ENCODE peak calls at places on chromosomes 16 and 17, in nine cellular contexts. One of them, this sample, is unnamed.

GRCh38 chr17:16994626-16995025 is 22.7 kb upstream of the TNFRSF13B start:
- DNase-seq in AG08395: no peak
- DNase-seq in RWPE1: no peak
- DNase-seq in fibroblast of lung: no peak
- DNase-seq in choroid plexus epithelial cell: no peak
- DNase-seq in astrocyte of the cerebellum: no peak
- DNase-seq in foreskin fibroblast: peak; percentile 17
- DNase-seq in stimulated activated CD4-positive, alpha-beta T cell treated with anti-CD3 and anti-CD28 coated beads, Interleukin-15, amount 100 ng/mL, for 48 hours: no peak
- DNase-seq in activated CD4-positive, alpha-beta T cell treated with anti-CD3 and anti-CD28 coated beads, Interleukin-2, amount 50 U/mL, for 24 hours: no peak
- DNase-seq in this sample: peak; percentile 68

GRCh38 chr17:59859444-59860025 is 33.2 kb downstream of the TUBD1 start:
- DNase-seq in choroid plexus epithelial cell: peak; percentile 83
- DNase-seq in RWPE1: no peak
- DNase-seq in stimulated activated CD4-positive, alpha-beta T cell treated with anti-CD3 and anti-CD28 coated beads, Interleukin-15, amount 100 ng/mL, for 48 hours: no peak
- DNase-seq in AG08395: peak; percentile 40
- DNase-seq in astrocyte of the cerebellum: no peak
- DNase-seq in activated CD4-positive, alpha-beta T cell treated with anti-CD3 and anti-CD28 coated beads, Interleukin-2, amount 50 U/mL, for 24 hours: no peak
- DNase-seq in foreskin fibroblast: no peak
- DNase-seq in fibroblast of lung: peak; percentile 86
- DNase-seq in this sample: peak; percentile 66

GRCh38 chr16:71479420-71479819 is 9.7 kb downstream of the ZNF19 start:
- DNase-seq in choroid plexus epithelial cell: peak; percentile 71
- DNase-seq in fibroblast of lung: peak; percentile 40
- DNase-seq in RWPE1: no peak
- DNase-seq in stimulated activated CD4-positive, alpha-beta T cell treated with anti-CD3 and anti-CD28 coated beads, Interleukin-15, amount 100 ng/mL, for 48 hours: no peak
- DNase-seq in activated CD4-positive, alpha-beta T cell treated with anti-CD3 and anti-CD28 coated beads, Interleukin-2, amount 50 U/mL, for 24 hours: no peak
- DNase-seq in foreskin fibroblast: peak; percentile 25
- DNase-seq in astrocyte of the cerebellum: no peak
- DNase-seq in AG08395: no peak
- DNase-seq in this sample: peak; percentile 9

GRCh38 chr17:27529230-27529796 is 73.1 kb downstream of the KSR1 start:
- DNase-seq in AG08395: no peak
- DNase-seq in RWPE1: no peak
- DNase-seq in choroid plexus epithelial cell: peak; percentile 88
- DNase-seq in foreskin fibroblast: no peak
- DNase-seq in stimulated activated CD4-positive, alpha-beta T cell treated with anti-CD3 and anti-CD28 coated beads, Interleukin-15, amount 100 ng/mL, for 48 hours: no peak
- DNase-seq in activated CD4-positive, alpha-beta T cell treated with anti-CD3 and anti-CD28 coated beads, Interleukin-2, amount 50 U/mL, for 24 hours: no peak
- DNase-seq in fibroblast of lung: peak; percentile 86
- DNase-seq in astrocyte of the cerebellum: no peak
- DNase-seq in this sample: peak; percentile 77

GRCh38 chr16:85349413-85350145 is 237.3 kb upstream of the CIBAR2 start:
- DNase-seq in RWPE1: no peak
- DNase-seq in astrocyte of the cerebellum: no peak
- DNase-seq in activated CD4-positive, alpha-beta T cell treated with anti-CD3 and anti-CD28 coated beads, Interleukin-2, amount 50 U/mL, for 24 hours: no peak
- DNase-seq in choroid plexus epithelial cell: no peak
- DNase-seq in AG08395: no peak
- DNase-seq in foreskin fibroblast: no peak
- DNase-seq in stimulated activated CD4-positive, alpha-beta T cell treated with anti-CD3 and anti-CD28 coated beads, Interleukin-15, amount 100 ng/mL, for 48 hours: no peak
- DNase-seq in fibroblast of lung: no peak
- DNase-seq in this sample: no peak

GRCh38 chr17:59337741-59338299 is 6.4 kb downstream of the YPEL2 start:
- DNase-seq in activated CD4-positive, alpha-beta T cell treated with anti-CD3 and anti-CD28 coated beads, Interleukin-2, amount 50 U/mL, for 24 hours: no peak
- DNase-seq in stimulated activated CD4-positive, alpha-beta T cell treated with anti-CD3 and anti-CD28 coated beads, Interleukin-15, amount 100 ng/mL, for 48 hours: no peak
- DNase-seq in AG08395: no peak
- DNase-seq in fibroblast of lung: no peak
- DNase-seq in foreskin fibroblast: no peak
- DNase-seq in choroid plexus epithelial cell: no peak
- DNase-seq in RWPE1: no peak
- DNase-seq in astrocyte of the cerebellum: no peak
- DNase-seq in this sample: no peak

GRCh38 chr17:44198721-44199552 is 747 bp downstream of the ATXN7L3 start:
- DNase-seq in activated CD4-positive, alpha-beta T cell treated with anti-CD3 and anti-CD28 coated beads, Interleukin-2, amount 50 U/mL, for 24 hours: no peak
- DNase-seq in stimulated activated CD4-positive, alpha-beta T cell treated with anti-CD3 and anti-CD28 coated beads, Interleukin-15, amount 100 ng/mL, for 48 hours: no peak
- DNase-seq in fibroblast of lung: peak; percentile 59
- DNase-seq in RWPE1: peak; percentile 88
- DNase-seq in AG08395: peak; percentile 87
- DNase-seq in choroid plexus epithelial cell: peak; percentile 44
- DNase-seq in astrocyte of the cerebellum: no peak
- DNase-seq in foreskin fibroblast: peak; percentile 37
- DNase-seq in this sample: peak; percentile 53

GRCh38 chr16:60485877-60486489 is 1550.3 kb downstream of the CDH8 start:
- DNase-seq in astrocyte of the cerebellum: no peak
- DNase-seq in stimulated activated CD4-positive, alpha-beta T cell treated with anti-CD3 and anti-CD28 coated beads, Interleukin-15, amount 100 ng/mL, for 48 hours: no peak
- DNase-seq in choroid plexus epithelial cell: no peak
- DNase-seq in fibroblast of lung: no peak
- DNase-seq in activated CD4-positive, alpha-beta T cell treated with anti-CD3 and anti-CD28 coated beads, Interleukin-2, amount 50 U/mL, for 24 hours: no peak
- DNase-seq in AG08395: no peak
- DNase-seq in foreskin fibroblast: no peak
- DNase-seq in RWPE1: no peak
- DNase-seq in this sample: no peak

GRCh38 chr16:11093578-11094074 is 149.3 kb downstream of the CLEC16A start:
- DNase-seq in foreskin fibroblast: no peak
- DNase-seq in AG08395: no peak
- DNase-seq in stimulated activated CD4-positive, alpha-beta T cell treated with anti-CD3 and anti-CD28 coated beads, Interleukin-15, amount 100 ng/mL, for 48 hours: no peak
- DNase-seq in activated CD4-positive, alpha-beta T cell treated with anti-CD3 and anti-CD28 coated beads, Interleukin-2, amount 50 U/mL, for 24 hours: no peak
- DNase-seq in fibroblast of lung: no peak
- DNase-seq in RWPE1: no peak
- DNase-seq in astrocyte of the cerebellum: no peak
- DNase-seq in choroid plexus epithelial cell: no peak
- DNase-seq in this sample: no peak

GRCh38 chr17:74354561-74354960 is 7.1 kb downstream of the BTBD17 start:
- DNase-seq in choroid plexus epithelial cell: no peak
- DNase-seq in RWPE1: no peak
- DNase-seq in stimulated activated CD4-positive, alpha-beta T cell treated with anti-CD3 and anti-CD28 coated beads, Interleukin-15, amount 100 ng/mL, for 48 hours: no peak
- DNase-seq in fibroblast of lung: no peak
- DNase-seq in foreskin fibroblast: no peak
- DNase-seq in astrocyte of the cerebellum: no peak
- DNase-seq in activated CD4-positive, alpha-beta T cell treated with anti-CD3 and anti-CD28 coated beads, Interleukin-2, amount 50 U/mL, for 24 hours: no peak
- DNase-seq in AG08395: no peak
- DNase-seq in this sample: no peak

GRCh38 chr17:43579570-43580140 is 33.5 kb upstream of the ETV4 start:
- DNase-seq in fibroblast of lung: peak; percentile 48
- DNase-seq in choroid plexus epithelial cell: peak; percentile 76
- DNase-seq in AG08395: peak; percentile 73
- DNase-seq in astrocyte of the cerebellum: peak; percentile 74
- DNase-seq in RWPE1: peak; percentile 75
- DNase-seq in activated CD4-positive, alpha-beta T cell treated with anti-CD3 and anti-CD28 coated beads, Interleukin-2, amount 50 U/mL, for 24 hours: no peak
- DNase-seq in stimulated activated CD4-positive, alpha-beta T cell treated with anti-CD3 and anti-CD28 coated beads, Interleukin-15, amount 100 ng/mL, for 48 hours: no peak
- DNase-seq in foreskin fibroblast: peak; percentile 75
- DNase-seq in this sample: peak; percentile 27

GRCh38 chr16:85281181-85281580 is 168.9 kb upstream of the CIBAR2 start:
- DNase-seq in astrocyte of the cerebellum: no peak
- DNase-seq in choroid plexus epithelial cell: no peak
- DNase-seq in RWPE1: no peak
- DNase-seq in foreskin fibroblast: no peak
- DNase-seq in AG08395: no peak
- DNase-seq in stimulated activated CD4-positive, alpha-beta T cell treated with anti-CD3 and anti-CD28 coated beads, Interleukin-15, amount 100 ng/mL, for 48 hours: no peak
- DNase-seq in activated CD4-positive, alpha-beta T cell treated with anti-CD3 and anti-CD28 coated beads, Interleukin-2, amount 50 U/mL, for 24 hours: no peak
- DNase-seq in fibroblast of lung: no peak
- DNase-seq in this sample: no peak

GRCh38 chr17:49570540-49571242 is 5.0 kb upstream of the NXPH3 start:
- DNase-seq in stimulated activated CD4-positive, alpha-beta T cell treated with anti-CD3 and anti-CD28 coated beads, Interleukin-15, amount 100 ng/mL, for 48 hours: no peak
- DNase-seq in astrocyte of the cerebellum: no peak
- DNase-seq in AG08395: no peak
- DNase-seq in RWPE1: no peak
- DNase-seq in activated CD4-positive, alpha-beta T cell treated with anti-CD3 and anti-CD28 coated beads, Interleukin-2, amount 50 U/mL, for 24 hours: no peak
- DNase-seq in choroid plexus epithelial cell: no peak
- DNase-seq in fibroblast of lung: no peak
- DNase-seq in foreskin fibroblast: no peak
- DNase-seq in this sample: no peak

GRCh38 chr16:72637306-72637705 is 410.6 kb downstream of the ZFHX3 start:
- DNase-seq in fibroblast of lung: peak; percentile 79
- DNase-seq in RWPE1: peak; percentile 70
- DNase-seq in activated CD4-positive, alpha-beta T cell treated with anti-CD3 and anti-CD28 coated beads, Interleukin-2, amount 50 U/mL, for 24 hours: no peak
- DNase-seq in foreskin fibroblast: peak; percentile 83
- DNase-seq in AG08395: peak; percentile 65
- DNase-seq in astrocyte of the cerebellum: peak; percentile 29
- DNase-seq in stimulated activated CD4-positive, alpha-beta T cell treated with anti-CD3 and anti-CD28 coated beads, Interleukin-15, amount 100 ng/mL, for 48 hours: no peak
- DNase-seq in choroid plexus epithelial cell: peak; percentile 72
- DNase-seq in this sample: peak; percentile 74

GRCh38 chr17:42547001-42547461 is 5.7 kb upstream of the HSD17B1 start:
- DNase-seq in foreskin fibroblast: no peak
- DNase-seq in activated CD4-positive, alpha-beta T cell treated with anti-CD3 and anti-CD28 coated beads, Interleukin-2, amount 50 U/mL, for 24 hours: no peak
- DNase-seq in astrocyte of the cerebellum: no peak
- DNase-seq in choroid plexus epithelial cell: no peak
- DNase-seq in RWPE1: no peak
- DNase-seq in AG08395: no peak
- DNase-seq in stimulated activated CD4-positive, alpha-beta T cell treated with anti-CD3 and anti-CD28 coated beads, Interleukin-15, amount 100 ng/mL, for 48 hours: no peak
- DNase-seq in fibroblast of lung: no peak
- DNase-seq in this sample: no peak

GRCh38 chr16:89422905-89423630 is 67.3 kb downstream of the ANKRD11 start:
- DNase-seq in foreskin fibroblast: peak; percentile 41
- DNase-seq in activated CD4-positive, alpha-beta T cell treated with anti-CD3 and anti-CD28 coated beads, Interleukin-2, amount 50 U/mL, for 24 hours: peak; percentile 21
- DNase-seq in stimulated activated CD4-positive, alpha-beta T cell treated with anti-CD3 and anti-CD28 coated beads, Interleukin-15, amount 100 ng/mL, for 48 hours: peak; percentile 62
- DNase-seq in astrocyte of the cerebellum: peak; percentile 55
- DNase-seq in RWPE1: no peak
- DNase-seq in AG08395: peak; percentile 47
- DNase-seq in fibroblast of lung: peak; percentile 28
- DNase-seq in choroid plexus epithelial cell: peak; percentile 73
- DNase-seq in this sample: no peak

GRCh38 chr16:79047337-79047736 is 553.2 kb downstream of the MAF start:
- DNase-seq in RWPE1: peak; percentile 20
- DNase-seq in foreskin fibroblast: no peak
- DNase-seq in astrocyte of the cerebellum: no peak
- DNase-seq in stimulated activated CD4-positive, alpha-beta T cell treated with anti-CD3 and anti-CD28 coated beads, Interleukin-15, amount 100 ng/mL, for 48 hours: no peak
- DNase-seq in fibroblast of lung: no peak
- DNase-seq in choroid plexus epithelial cell: no peak
- DNase-seq in AG08395: no peak
- DNase-seq in activated CD4-positive, alpha-beta T cell treated with anti-CD3 and anti-CD28 coated beads, Interleukin-2, amount 50 U/mL, for 24 hours: no peak
- DNase-seq in this sample: no peak

GRCh38 chr16:49821614-49822282 is 34.2 kb downstream of the ZNF423 start:
- DNase-seq in fibroblast of lung: no peak
- DNase-seq in RWPE1: no peak
- DNase-seq in stimulated activated CD4-positive, alpha-beta T cell treated with anti-CD3 and anti-CD28 coated beads, Interleukin-15, amount 100 ng/mL, for 48 hours: no peak
- DNase-seq in activated CD4-positive, alpha-beta T cell treated with anti-CD3 and anti-CD28 coated beads, Interleukin-2, amount 50 U/mL, for 24 hours: no peak
- DNase-seq in choroid plexus epithelial cell: no peak
- DNase-seq in AG08395: no peak
- DNase-seq in astrocyte of the cerebellum: no peak
- DNase-seq in foreskin fibroblast: no peak
- DNase-seq in this sample: no peak

GRCh38 chr17:41635121-41636097 is 11.0 kb upstream of the KRT17 start:
- DNase-seq in foreskin fibroblast: no peak
- DNase-seq in choroid plexus epithelial cell: no peak
- DNase-seq in astrocyte of the cerebellum: no peak
- DNase-seq in fibroblast of lung: no peak
- DNase-seq in AG08395: peak; percentile 32
- DNase-seq in stimulated activated CD4-positive, alpha-beta T cell treated with anti-CD3 and anti-CD28 coated beads, Interleukin-15, amount 100 ng/mL, for 48 hours: no peak
- DNase-seq in activated CD4-positive, alpha-beta T cell treated with anti-CD3 and anti-CD28 coated beads, Interleukin-2, amount 50 U/mL, for 24 hours: no peak
- DNase-seq in RWPE1: no peak
- DNase-seq in this sample: no peak

GRCh38 chr16:30113031-30113710 is at the start of gene GDPD3:
- DNase-seq in activated CD4-positive, alpha-beta T cell treated with anti-CD3 and anti-CD28 coated beads, Interleukin-2, amount 50 U/mL, for 24 hours: no peak
- DNase-seq in choroid plexus epithelial cell: peak; percentile 39
- DNase-seq in stimulated activated CD4-positive, alpha-beta T cell treated with anti-CD3 and anti-CD28 coated beads, Interleukin-15, amount 100 ng/mL, for 48 hours: no peak
- DNase-seq in astrocyte of the cerebellum: no peak
- DNase-seq in RWPE1: no peak
- DNase-seq in fibroblast of lung: peak; percentile 9
- DNase-seq in foreskin fibroblast: no peak
- DNase-seq in AG08395: peak; percentile 9
- DNase-seq in this sample: no peak

GRCh38 chr17:12765544-12765943 is 23.8 kb upstream of the ARHGAP44 start:
- DNase-seq in stimulated activated CD4-positive, alpha-beta T cell treated with anti-CD3 and anti-CD28 coated beads, Interleukin-15, amount 100 ng/mL, for 48 hours: no peak
- DNase-seq in RWPE1: peak; percentile 52
- DNase-seq in AG08395: peak; percentile 65
- DNase-seq in astrocyte of the cerebellum: peak; percentile 72
- DNase-seq in choroid plexus epithelial cell: peak; percentile 89
- DNase-seq in activated CD4-positive, alpha-beta T cell treated with anti-CD3 and anti-CD28 coated beads, Interleukin-2, amount 50 U/mL, for 24 hours: no peak
- DNase-seq in fibroblast of lung: peak; percentile 83
- DNase-seq in foreskin fibroblast: peak; percentile 41
- DNase-seq in this sample: peak; percentile 21

GRCh38 chr16:6335072-6335471 is 997.6 kb upstream of the RBFOX1 start:
- DNase-seq in stimulated activated CD4-positive, alpha-beta T cell treated with anti-CD3 and anti-CD28 coated beads, Interleukin-15, amount 100 ng/mL, for 48 hours: no peak
- DNase-seq in activated CD4-positive, alpha-beta T cell treated with anti-CD3 and anti-CD28 coated beads, Interleukin-2, amount 50 U/mL, for 24 hours: no peak
- DNase-seq in RWPE1: no peak
- DNase-seq in astrocyte of the cerebellum: no peak
- DNase-seq in AG08395: no peak
- DNase-seq in foreskin fibroblast: no peak
- DNase-seq in fibroblast of lung: no peak
- DNase-seq in choroid plexus epithelial cell: peak; percentile 17
- DNase-seq in this sample: no peak

GRCh38 chr17:17935321-17936271 is 36.6 kb downstream of the TOM1L2 start:
- DNase-seq in stimulated activated CD4-positive, alpha-beta T cell treated with anti-CD3 and anti-CD28 coated beads, Interleukin-15, amount 100 ng/mL, for 48 hours: no peak
- DNase-seq in choroid plexus epithelial cell: peak; percentile 96
- DNase-seq in foreskin fibroblast: peak; percentile 93
- DNase-seq in RWPE1: peak; percentile 74
- DNase-seq in astrocyte of the cerebellum: peak; percentile 63
- DNase-seq in fibroblast of lung: peak; percentile 93
- DNase-seq in AG08395: peak; percentile 96
- DNase-seq in activated CD4-positive, alpha-beta T cell treated with anti-CD3 and anti-CD28 coated beads, Interleukin-2, amount 50 U/mL, for 24 hours: no peak
- DNase-seq in this sample: peak; percentile 96

GRCh38 chr17:43994272-43995149 is 9.9 kb upstream of the NAGS start:
- DNase-seq in choroid plexus epithelial cell: peak; percentile 67
- DNase-seq in AG08395: peak; percentile 78
- DNase-seq in activated CD4-positive, alpha-beta T cell treated with anti-CD3 and anti-CD28 coated beads, Interleukin-2, amount 50 U/mL, for 24 hours: peak; percentile 46
- DNase-seq in astrocyte of the cerebellum: no peak
- DNase-seq in stimulated activated CD4-positive, alpha-beta T cell treated with anti-CD3 and anti-CD28 coated beads, Interleukin-15, amount 100 ng/mL, for 48 hours: peak; percentile 57
- DNase-seq in RWPE1: peak; percentile 63
- DNase-seq in foreskin fibroblast: no peak
- DNase-seq in fibroblast of lung: peak; percentile 63
- DNase-seq in this sample: peak; percentile 54

GRCh38 chr16:27687605-27688004 is 137.7 kb downstream of the KATNIP start:
- DNase-seq in choroid plexus epithelial cell: no peak
- DNase-seq in activated CD4-positive, alpha-beta T cell treated with anti-CD3 and anti-CD28 coated beads, Interleukin-2, amount 50 U/mL, for 24 hours: no peak
- DNase-seq in fibroblast of lung: no peak
- DNase-seq in stimulated activated CD4-positive, alpha-beta T cell treated with anti-CD3 and anti-CD28 coated beads, Interleukin-15, amount 100 ng/mL, for 48 hours: no peak
- DNase-seq in AG08395: no peak
- DNase-seq in astrocyte of the cerebellum: no peak
- DNase-seq in RWPE1: no peak
- DNase-seq in foreskin fibroblast: no peak
- DNase-seq in this sample: no peak

GRCh38 chr17:57662644-57663308 is 82.3 kb downstream of the CCDC182 start:
- DNase-seq in AG08395: peak; percentile 99
- DNase-seq in fibroblast of lung: peak; percentile 99
- DNase-seq in activated CD4-positive, alpha-beta T cell treated with anti-CD3 and anti-CD28 coated beads, Interleukin-2, amount 50 U/mL, for 24 hours: no peak
- DNase-seq in astrocyte of the cerebellum: peak; percentile 97
- DNase-seq in choroid plexus epithelial cell: peak; percentile 98
- DNase-seq in stimulated activated CD4-positive, alpha-beta T cell treated with anti-CD3 and anti-CD28 coated beads, Interleukin-15, amount 100 ng/mL, for 48 hours: peak; percentile 22
- DNase-seq in foreskin fibroblast: peak; percentile 99
- DNase-seq in RWPE1: peak; percentile 98
- DNase-seq in this sample: peak; percentile 99

GRCh38 chr16:46972429-46972970 is 974 bp downstream of the DNAJA2 start:
- DNase-seq in AG08395: peak; percentile 49
- DNase-seq in fibroblast of lung: peak; percentile 14
- DNase-seq in stimulated activated CD4-positive, alpha-beta T cell treated with anti-CD3 and anti-CD28 coated beads, Interleukin-15, amount 100 ng/mL, for 48 hours: no peak
- DNase-seq in astrocyte of the cerebellum: no peak
- DNase-seq in activated CD4-positive, alpha-beta T cell treated with anti-CD3 and anti-CD28 coated beads, Interleukin-2, amount 50 U/mL, for 24 hours: no peak
- DNase-seq in RWPE1: peak; percentile 59
- DNase-seq in foreskin fibroblast: no peak
- DNase-seq in choroid plexus epithelial cell: peak; percentile 48
- DNase-seq in this sample: no peak

GRCh38 chr16:49084628-49085390 is 196.8 kb downstream of the CBLN1 start:
- DNase-seq in foreskin fibroblast: no peak
- DNase-seq in choroid plexus epithelial cell: no peak
- DNase-seq in astrocyte of the cerebellum: no peak
- DNase-seq in fibroblast of lung: no peak
- DNase-seq in AG08395: no peak
- DNase-seq in RWPE1: no peak
- DNase-seq in stimulated activated CD4-positive, alpha-beta T cell treated with anti-CD3 and anti-CD28 coated beads, Interleukin-15, amount 100 ng/mL, for 48 hours: no peak
- DNase-seq in activated CD4-positive, alpha-beta T cell treated with anti-CD3 and anti-CD28 coated beads, Interleukin-2, amount 50 U/mL, for 24 hours: no peak
- DNase-seq in this sample: no peak

GRCh38 chr17:63531022-63531965 is 8.1 kb downstream of the KCNH6 start:
- DNase-seq in astrocyte of the cerebellum: no peak
- DNase-seq in stimulated activated CD4-positive, alpha-beta T cell treated with anti-CD3 and anti-CD28 coated beads, Interleukin-15, amount 100 ng/mL, for 48 hours: no peak
- DNase-seq in foreskin fibroblast: no peak
- DNase-seq in AG08395: no peak
- DNase-seq in fibroblast of lung: no peak
- DNase-seq in choroid plexus epithelial cell: no peak
- DNase-seq in RWPE1: no peak
- DNase-seq in activated CD4-positive, alpha-beta T cell treated with anti-CD3 and anti-CD28 coated beads, Interleukin-2, amount 50 U/mL, for 24 hours: no peak
- DNase-seq in this sample: peak; percentile 15

GRCh38 chr17:43069368-43069898 is 44.4 kb downstream of the RND2 start:
- DNase-seq in choroid plexus epithelial cell: no peak
- DNase-seq in stimulated activated CD4-positive, alpha-beta T cell treated with anti-CD3 and anti-CD28 coated beads, Interleukin-15, amount 100 ng/mL, for 48 hours: no peak
- DNase-seq in astrocyte of the cerebellum: no peak
- DNase-seq in RWPE1: no peak
- DNase-seq in activated CD4-positive, alpha-beta T cell treated with anti-CD3 and anti-CD28 coated beads, Interleukin-2, amount 50 U/mL, for 24 hours: no peak
- DNase-seq in foreskin fibroblast: no peak
- DNase-seq in AG08395: no peak
- DNase-seq in fibroblast of lung: no peak
- DNase-seq in this sample: no peak

GRCh38 chr16:87802670-87803069 is 36.9 kb upstream of the KLHDC4 start:
- DNase-seq in AG08395: no peak
- DNase-seq in activated CD4-positive, alpha-beta T cell treated with anti-CD3 and anti-CD28 coated beads, Interleukin-2, amount 50 U/mL, for 24 hours: no peak
- DNase-seq in astrocyte of the cerebellum: no peak
- DNase-seq in fibroblast of lung: no peak
- DNase-seq in choroid plexus epithelial cell: no peak
- DNase-seq in RWPE1: no peak
- DNase-seq in stimulated activated CD4-positive, alpha-beta T cell treated with anti-CD3 and anti-CD28 coated beads, Interleukin-15, amount 100 ng/mL, for 48 hours: no peak
- DNase-seq in foreskin fibroblast: no peak
- DNase-seq in this sample: no peak